ENCODE peak calls at places on chromosomes 2 and 18, in four cellular contexts. E is HepG2, R is K562, F is GM12878. Q is an unnamed sample.

GRCh38 chr2:224518806-224519580 is 66.2 kb downstream of the CUL3 start:
- DNase-seq in E (no peak), F (no peak), R (no peak), Q (no peak)

GRCh38 chr2:164802095-164802744 is 39.4 kb downstream of the COBLL1 start:
- DNase-seq in F (no peak), E (peak; percentile 45), R (no peak), Q (no peak)

GRCh38 chr2:177618270-177619253 is 226.0 kb downstream of the AGPS start:
- DNase-seq in F (peak; percentile 80), R (peak; percentile 94), E (peak; percentile 86), Q (peak; percentile 90)

GRCh38 chr2:67828066-67828465 is 234.7 kb downstream of the C1D start:
- DNase-seq in R (no peak), F (no peak), E (no peak), Q (no peak)

GRCh38 chr2:108971661-108972566 is 17.1 kb downstream of the EDAR start:
- DNase-seq in R (no peak), F (no peak), E (no peak), Q (no peak)

GRCh38 chr2:28399946-28400345 is 7.3 kb downstream of the FOSL2 start:
- DNase-seq in E (no peak), F (no peak), R (no peak), Q (no peak)

GRCh38 chr18:31684279-31685096 is at the start of gene B4GALT6:
- DNase-seq in E (no peak), F (no peak), R (peak; percentile 12), Q (peak; percentile 86)

GRCh38 chr2:54106631-54107454 is 8.6 kb upstream of the ACYP2 start:
- DNase-seq in F (no peak), E (peak; percentile 73), R (peak; percentile 65), Q (peak; percentile 53)

GRCh38 chr2:54347622-54348021 is 91.6 kb upstream of the TSPYL6 start:
- DNase-seq in F (no peak), E (no peak), R (no peak), Q (no peak)

GRCh38 chr18:37565138-37565984 is at the start of gene CELF4:
- DNase-seq in R (no peak), E (no peak), F (no peak), Q (peak; percentile 51)

GRCh38 chr2:237144516-237144915 is 58.8 kb downstream of the COPS8 start:
- DNase-seq in F (no peak), R (no peak), E (no peak), Q (no peak)

GRCh38 chr18:62505669-62506494 is 16.9 kb upstream of the ZCCHC2 start:
- DNase-seq in R (no peak), F (peak; percentile 78), E (no peak), Q (no peak)

GRCh38 chr18:36411745-36412168 is 114.2 kb downstream of the FHOD3 start:
- DNase-seq in F (no peak), E (peak; percentile 21), R (peak; percentile 58), Q (peak; percentile 78)

GRCh38 chr2:99637157-99637697 is 147.4 kb upstream of the REV1 start:
- DNase-seq in E (no peak), R (no peak), F (no peak), Q (no peak)

GRCh38 chr2:99635710-99636431 is 146.1 kb upstream of the REV1 start:
- DNase-seq in R (no peak), E (no peak), F (no peak), Q (no peak)

GRCh38 chr2:99638791-99639190 is 149.0 kb upstream of the REV1 start:
- DNase-seq in R (no peak), F (no peak), E (no peak), Q (no peak)

GRCh38 chr2:99634234-99634633 is 144.4 kb upstream of the REV1 start:
- DNase-seq in R (no peak), E (no peak), F (no peak), Q (no peak)

DNA sequence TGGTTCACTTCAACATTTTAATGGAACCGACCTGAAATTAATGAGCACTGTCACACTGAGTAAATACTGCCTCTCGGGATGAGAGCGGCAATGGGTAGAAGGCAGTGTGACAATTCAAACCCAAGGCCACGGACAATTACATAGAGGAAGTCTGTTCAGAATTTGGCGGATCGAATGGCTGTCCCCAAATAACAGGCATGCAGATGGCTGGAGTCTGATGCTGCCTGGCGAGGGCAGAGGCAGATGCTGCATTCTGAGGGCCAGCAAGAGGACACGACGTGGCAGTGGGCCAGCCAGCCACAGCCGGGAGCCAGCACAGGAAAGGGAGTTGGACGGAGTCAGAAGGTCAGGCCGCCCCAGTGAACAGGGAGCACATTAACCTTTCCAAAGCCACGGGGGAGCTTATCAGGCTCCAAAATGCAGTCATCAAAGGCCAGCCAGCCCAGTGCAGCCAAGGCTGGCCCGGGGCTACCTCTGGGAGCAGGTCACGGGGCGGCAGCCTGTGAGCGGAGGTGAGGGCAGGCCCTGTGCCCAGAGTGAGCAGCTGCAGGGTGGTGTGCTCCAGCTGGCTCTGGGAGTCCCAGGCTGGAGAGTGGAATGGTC is 146.7 kb upstream of the REV1 start:
- DNase-seq in F (no peak), E (no peak), R (peak; percentile 88), Q (no peak)
- TF ChIP-seq TARDBP in F (no peak), E (no peak), R (no peak), Q (no peak)

GRCh38 chr2:148458171-148458570 is 186.4 kb upstream of the EPC2 start:
- DNase-seq in F (no peak), E (no peak), R (no peak), Q (no peak)

GRCh38 chr2:148459300-148459891 is 185.2 kb upstream of the EPC2 start:
- DNase-seq in E (no peak), F (no peak), R (no peak), Q (no peak)

GRCh38 chr2:148455791-148456190 is 188.8 kb upstream of the EPC2 start:
- DNase-seq in F (no peak), R (no peak), E (peak; percentile 17), Q (no peak)
- TF ChIP-seq TARDBP in F (no peak), R (no peak), E (no peak), Q (no peak)

DNA sequence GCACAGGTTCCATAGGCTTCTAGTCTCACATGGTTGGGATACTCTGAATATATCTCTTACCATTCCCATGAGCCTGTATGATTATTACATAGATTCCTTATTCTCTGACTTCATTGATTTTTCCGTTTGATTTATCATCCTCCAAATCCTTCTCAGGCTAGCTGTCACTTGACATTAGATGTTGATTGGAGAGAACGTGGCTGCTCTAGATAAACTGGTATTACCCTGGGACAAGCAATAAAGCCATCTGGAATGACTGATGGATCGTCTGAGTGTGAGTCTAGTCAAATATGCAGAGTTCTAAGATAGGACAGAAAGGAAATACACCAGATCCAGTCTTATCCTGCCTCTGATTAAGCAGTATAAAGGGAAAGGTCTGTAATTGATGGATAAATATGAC is 325.6 kb upstream of the EPHA4 start:
- DNase-seq in R (no peak), F (no peak), E (no peak), Q (no peak)
- TF ChIP-seq TARDBP in R (no peak), F (no peak), E (no peak), Q (no peak)

GRCh38 chr2:166972418-166972817 is 84.1 kb downstream of the XIRP2 start:
- DNase-seq in R (no peak), E (no peak), F (no peak), Q (no peak)
- TF ChIP-seq TARDBP in R (no peak), E (no peak), F (no peak), Q (no peak)

DNA sequence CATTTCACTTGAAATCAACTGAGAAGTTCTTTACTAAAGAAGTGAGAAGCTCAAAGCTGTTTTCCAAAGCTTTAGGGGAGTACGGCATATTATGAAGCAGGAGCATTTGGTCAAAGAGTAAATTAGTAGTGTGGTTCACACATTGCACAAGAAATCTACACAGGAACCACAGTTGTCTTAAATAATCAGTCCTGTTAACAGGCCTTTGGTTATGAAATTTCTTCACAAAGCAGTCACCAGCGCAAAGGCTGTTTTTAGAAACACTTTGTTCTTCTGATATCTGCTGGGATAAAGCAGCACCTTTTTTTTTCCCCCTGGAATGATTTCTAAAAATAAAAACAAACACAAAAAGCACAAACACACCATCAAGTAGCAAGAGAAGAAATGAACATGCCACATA is 475.5 kb downstream of the TXNL1 start:
- DNase-seq in F (no peak), E (no peak), R (no peak), Q (no peak)
- TF ChIP-seq TARDBP in F (no peak), E (no peak), R (no peak), Q (no peak)

GRCh38 chr2:195932-196331 is 67.9 kb downstream of the SH3YL1 start:
- DNase-seq in F (no peak), E (no peak), R (no peak), Q (no peak)

GRCh38 chr2:187825-188224 is 76.0 kb downstream of the SH3YL1 start:
- DNase-seq in E (no peak), R (no peak), F (no peak), Q (no peak)

GRCh38 chr2:191311-192190 is 72.3 kb downstream of the SH3YL1 start:
- DNase-seq in R (no peak), F (no peak), E (no peak), Q (no peak)

GRCh38 chr2:193141-193552 is 70.7 kb downstream of the SH3YL1 start:
- DNase-seq in E (no peak), F (peak; percentile 57), R (no peak), Q (no peak)
- TF ChIP-seq TARDBP in E (no peak), F (no peak), R (no peak), Q (no peak)

GRCh38 chr2:17850151-17850550 is 28.3 kb upstream of the KCNS3 start:
- DNase-seq in F (no peak), R (no peak), E (no peak), Q (no peak)

GRCh38 chr2:17849260-17849659 is 29.2 kb upstream of the KCNS3 start:
- DNase-seq in R (no peak), F (no peak), E (no peak), Q (no peak)

GRCh38 chr2:17853799-17854198 is 24.7 kb upstream of the KCNS3 start:
- DNase-seq in R (no peak), E (no peak), F (no peak), Q (no peak)

GRCh38 chr2:17857016-17857415 is 21.5 kb upstream of the KCNS3 start:
- DNase-seq in F (no peak), E (no peak), R (no peak), Q (no peak)

GRCh38 chr2:17851731-17852585 is 26.5 kb upstream of the KCNS3 start:
- DNase-seq in R (peak; percentile 54), F (no peak), E (peak; percentile 45), Q (peak; percentile 68)
- TF ChIP-seq TARDBP in R (no peak), F (no peak), E (no peak), Q (no peak)

GRCh38 chr18:13622751-13623150 is 103.6 kb downstream of the FAM210A start:
- DNase-seq in E (no peak), F (no peak), R (no peak), Q (no peak)
- TF ChIP-seq TARDBP in E (no peak), F (no peak), R (no peak), Q (no peak)

DNA sequence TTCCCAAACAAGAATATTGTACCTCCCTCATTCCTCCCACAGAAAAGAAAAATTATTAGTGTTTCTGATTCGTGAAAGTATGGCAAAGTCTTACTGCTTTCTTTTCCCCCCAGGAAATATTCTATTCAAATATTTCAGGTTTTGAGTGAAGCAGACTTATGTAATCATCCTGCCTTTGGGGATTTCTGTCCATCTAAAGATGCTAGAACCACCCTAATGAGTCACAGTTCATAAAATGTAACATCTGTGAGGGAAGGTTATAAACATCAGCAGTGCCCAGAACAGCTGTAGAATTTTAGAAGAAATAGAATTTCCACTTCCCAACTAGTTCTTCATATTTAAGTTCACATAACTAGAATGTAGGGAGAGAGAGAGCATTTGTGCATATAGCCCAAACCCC is 39.0 kb downstream of the EEF1B2 start:
- DNase-seq in E (no peak), R (no peak), F (no peak), Q (no peak)
- TF ChIP-seq TARDBP in E (no peak), R (no peak), F (no peak), Q (no peak)